ENCODE peak calls at places on chromosomes 3 and 15, in ten cellular contexts. F is HFFc6, Q is choroid plexus epithelial cell, M is A549, P is heart left ventricle, U is AG04450, L is Peyer's patch, S is neural progenitor cell, Y is GM23338, T is BJ. X is an unnamed sample.

GRCh38 chr3:172905480-172905850 is 154.9 kb downstream of the ECT2 start:
- DNase-seq in T (no peak), L (no peak), M (no peak), F (no peak), S (no peak), P (no peak), Q (peak), U (no peak), Y (no peak), X (no peak)

GRCh38 chr15:40847225-40847961 is 3.5 kb downstream of the SPINT1 start:
- DNase-seq in L (peak), U (no peak), Y (peak), M (peak), T (no peak), S (peak), Q (peak), F (no peak), P (peak), X (no peak)

GRCh38 chr3:11080492-11080891 is 73.8 kb upstream of the HRH1 start:
- DNase-seq in M (peak), T (no peak), P (no peak), L (no peak), Y (no peak), Q (no peak), U (no peak), S (no peak), F (no peak), X (no peak)

GRCh38 chr15:52649686-52650085 is 29.5 kb downstream of the ATOSA start:
- DNase-seq in U (no peak), Q (no peak), P (no peak), T (no peak), S (no peak), Y (no peak), M (no peak), F (no peak), L (no peak), X (no peak)

GRCh38 chr15:86830304-86830703 is 750.6 kb downstream of the AGBL1 start:
- DNase-seq in S (no peak), U (no peak), P (no peak), L (no peak), F (no peak), Q (no peak), M (no peak), Y (no peak), T (no peak), X (no peak)

GRCh38 chr3:185613016-185613415 is 26.9 kb downstream of the SENP2 start:
- DNase-seq in Y (no peak), P (no peak), U (no peak), T (no peak), Q (no peak), S (no peak), L (no peak), M (no peak), F (no peak), X (no peak)

GRCh38 chr3:195522254-195523023 is 20.7 kb downstream of the PPP1R2 start:
- DNase-seq in Q (peak), M (peak), F (peak), P (no peak), L (no peak), Y (peak), S (peak), U (no peak), T (no peak), X (no peak)

GRCh38 chr15:50764331-50765201 is 940 bp downstream of the SPPL2A start:
- DNase-seq in S (peak), U (no peak), P (no peak), F (no peak), L (no peak), T (no peak), M (no peak), Q (peak), Y (no peak), X (no peak)

GRCh38 chr3:31166249-31166885 is 271.9 kb upstream of the GADL1 start:
- DNase-seq in Q (peak), U (peak), F (peak), T (peak), S (peak), P (no peak), Y (peak), L (no peak), M (no peak), X (no peak)

GRCh38 chr3:61820306-61820992 is 259.1 kb downstream of the PTPRG start:
- DNase-seq in S (no peak), P (no peak), Y (no peak), Q (no peak), F (no peak), T (no peak), L (no peak), M (no peak), U (no peak), X (no peak)

GRCh38 chr3:152657002-152657400 is 177.9 kb upstream of the P2RY1 start:
- DNase-seq in U (no peak), P (no peak), L (no peak), F (no peak), Q (no peak), S (peak), T (no peak), Y (peak), M (no peak), X (no peak)

GRCh38 chr3:79490165-79491028 is 277.4 kb downstream of the ROBO1 start:
- DNase-seq in Q (peak), S (peak), F (peak), P (peak), U (peak), Y (peak), T (no peak), M (no peak), L (no peak), X (no peak)

GRCh38 chr3:139934557-139935070 is 371 bp upstream of the CLSTN2 start:
- DNase-seq in F (no peak), P (peak), Q (peak), S (peak), L (no peak), Y (peak), M (peak), T (no peak), U (no peak), X (no peak)
- TF ChIP-seq CTCF in F (no peak), P (peak), Q (peak), S (peak), L (no peak), Y (peak), M (no peak), T (peak), U (no peak), X (no peak)

GRCh38 chr3:128648402-128648801 is 2.2 kb downstream of the RPN1 start:
- DNase-seq in U (no peak), Q (no peak), T (no peak), M (no peak), S (no peak), Y (no peak), F (no peak), P (no peak), L (no peak), X (no peak)

GRCh38 chr3:128647307-128647706 is 3.3 kb downstream of the RPN1 start:
- DNase-seq in S (no peak), F (no peak), P (no peak), U (no peak), Q (no peak), T (no peak), L (no peak), Y (no peak), M (no peak), X (no peak)

GRCh38 chr3:128649264-128649663 is 1.4 kb downstream of the RPN1 start:
- DNase-seq in Y (no peak), S (peak), Q (peak), T (no peak), M (no peak), P (no peak), U (no peak), L (no peak), F (no peak), X (no peak)

GRCh38 chr3:128650096-128651050 is at the start of gene RPN1:
- DNase-seq in L (peak), M (peak), Q (peak), T (peak), P (peak), U (peak), F (peak), Y (peak), S (peak), X (peak)
- TF ChIP-seq CTCF in L (no peak), M (no peak), Q (no peak), T (no peak), P (no peak), U (no peak), F (peak), Y (no peak), S (no peak), X (no peak)

DNA sequence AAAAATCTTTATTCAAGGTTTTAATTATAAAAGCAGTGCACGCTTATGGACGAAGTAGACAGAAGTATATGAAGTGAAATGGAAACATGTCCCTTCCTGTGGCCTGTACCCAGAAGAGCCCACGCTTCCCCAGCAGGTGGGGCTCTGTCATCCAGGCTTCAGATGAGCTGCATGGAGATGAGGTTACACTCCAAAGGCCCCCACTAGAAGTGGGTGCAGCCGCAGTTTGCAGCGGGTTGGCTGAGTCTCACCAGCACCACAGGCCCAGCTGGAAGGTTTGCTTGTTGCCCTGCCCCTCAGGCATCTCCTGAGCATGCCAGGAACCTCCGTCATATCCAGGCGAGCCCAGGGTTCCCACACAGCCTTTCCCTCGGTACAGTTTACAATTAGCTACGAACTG is 33.1 kb downstream of the PRR20G start:
- DNase-seq in S (no peak), U (no peak), F (no peak), L (no peak), M (peak), P (no peak), Y (peak), T (no peak), Q (no peak), X (no peak)
- TF ChIP-seq CTCF in S (peak), U (peak), F (peak), L (peak), M (peak), P (no peak), Y (peak), T (peak), Q (peak), X (no peak)

DNA sequence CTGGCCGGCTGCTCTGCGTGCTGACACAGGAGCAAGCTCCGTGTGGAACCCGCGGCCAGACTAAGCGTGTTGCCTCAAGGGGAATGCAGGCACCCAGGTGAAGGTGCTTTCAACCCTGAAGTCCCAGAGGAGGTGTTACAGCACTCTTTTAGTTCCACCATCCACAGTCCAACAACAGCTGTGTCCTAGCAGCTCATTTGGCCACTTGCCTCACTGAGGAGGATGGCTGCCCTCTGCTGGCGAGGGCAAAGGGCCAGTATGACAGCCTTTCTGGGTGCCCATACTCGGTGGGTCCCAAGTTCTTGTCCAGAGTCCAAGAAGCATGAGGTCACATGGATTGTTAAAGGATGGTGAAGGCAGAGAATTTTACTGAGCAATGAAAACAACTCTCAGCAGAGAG is 87.8 kb downstream of the C3orf85 start:
- DNase-seq in F (no peak), Y (peak), L (no peak), Q (no peak), S (peak), T (no peak), P (no peak), M (no peak), U (no peak), X (no peak)
- TF ChIP-seq CTCF in F (peak), Y (peak), L (peak), Q (peak), S (peak), T (no peak), P (no peak), M (peak), U (peak), X (no peak)

GRCh38 chr3:132628157-132628556 is 31.1 kb downstream of the ACKR4 start:
- DNase-seq in M (no peak), S (no peak), Q (no peak), P (no peak), L (no peak), T (no peak), Y (no peak), F (no peak), U (no peak), X (no peak)

GRCh38 chr3:132626955-132627354 is 29.9 kb downstream of the ACKR4 start:
- DNase-seq in P (no peak), S (no peak), U (no peak), T (no peak), Y (peak), F (no peak), Q (no peak), M (no peak), L (no peak), X (no peak)

GRCh38 chr3:132635052-132635451 is 24.6 kb downstream of the ACAD11 start:
- DNase-seq in Q (no peak), Y (no peak), T (no peak), S (no peak), P (no peak), L (no peak), M (no peak), F (no peak), U (no peak), X (no peak)

GRCh38 chr3:132629928-132630327 is 29.7 kb downstream of the ACAD11 start:
- DNase-seq in L (no peak), T (peak), U (peak), S (no peak), Q (peak), P (no peak), M (no peak), F (peak), Y (no peak), X (no peak)

DNA sequence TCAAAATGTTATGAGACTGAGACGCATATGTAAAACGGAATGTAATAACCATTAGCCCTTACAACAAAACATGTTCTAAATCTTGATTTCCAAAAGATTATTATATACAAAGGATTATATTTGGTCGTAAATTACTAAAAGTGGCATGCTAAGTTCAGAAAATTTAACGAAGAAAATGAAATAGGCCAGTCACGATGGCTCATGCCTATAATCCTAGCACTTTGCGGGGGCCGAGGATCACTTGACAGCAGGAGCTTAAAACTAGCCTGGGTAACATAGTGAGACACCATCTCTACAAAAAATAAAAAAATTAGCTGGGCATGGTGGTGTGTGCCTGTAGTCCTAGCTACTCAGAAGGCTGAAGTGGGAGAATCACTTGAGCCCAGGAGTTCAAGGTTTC is 29.0 kb downstream of the ACAD11 start:
- DNase-seq in S (no peak), L (no peak), T (no peak), Q (no peak), M (no peak), P (no peak), Y (no peak), F (no peak), U (no peak), X (no peak)
- TF ChIP-seq CTCF in S (no peak), L (no peak), T (no peak), Q (no peak), M (no peak), P (no peak), Y (no peak), F (no peak), U (no peak), X (no peak)

GRCh38 chr3:136949708-136950107 is 8.1 kb upstream of the IL20RB start:
- DNase-seq in M (no peak), U (no peak), F (no peak), S (no peak), P (no peak), T (no peak), Y (no peak), L (no peak), Q (peak), X (no peak)
- TF ChIP-seq CTCF in M (peak), U (peak), F (peak), S (no peak), P (no peak), T (peak), Y (peak), L (peak), Q (peak), X (peak)

DNA sequence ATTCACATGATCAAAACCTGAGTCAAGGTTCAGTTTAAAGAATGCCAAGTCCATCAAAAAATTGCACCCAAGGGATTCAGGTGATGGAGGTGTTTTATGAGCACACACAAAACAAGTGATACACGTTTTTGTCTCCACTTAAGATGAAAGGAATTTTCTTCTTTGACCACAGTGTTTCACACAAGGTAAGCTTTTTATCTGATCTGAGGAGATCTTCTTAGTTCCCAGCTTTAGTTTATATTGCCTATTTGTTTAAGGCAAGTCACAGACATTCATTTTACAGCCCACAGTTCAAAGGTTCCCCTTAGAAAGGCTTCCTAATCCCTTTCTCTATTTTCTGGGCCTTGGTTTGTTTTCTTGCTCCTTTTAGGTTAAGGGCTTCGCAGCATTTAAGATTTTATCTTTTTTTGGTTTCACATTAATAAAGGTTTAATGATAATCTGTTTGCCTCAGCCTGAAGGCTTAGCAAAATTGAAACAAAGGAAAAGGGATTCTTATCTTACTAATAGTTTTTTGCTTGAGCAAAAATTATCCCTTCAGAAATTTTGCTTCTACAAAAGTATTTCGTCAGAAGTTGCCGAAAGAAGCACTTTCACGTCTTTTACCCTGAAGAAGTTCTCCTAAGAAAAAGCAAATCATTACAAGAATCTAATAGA is 420.5 kb upstream of the NAALADL2 start:
- DNase-seq in M (no peak), T (no peak), F (no peak), Q (peak), Y (no peak), L (no peak), P (no peak), U (no peak), S (peak), X (no peak)
- TF ChIP-seq CTCF in M (no peak), T (no peak), F (no peak), Q (no peak), Y (no peak), L (no peak), P (no peak), U (no peak), S (no peak), X (no peak)

GRCh38 chr15:42133356-42133755 is 23.1 kb downstream of the PLA2G4F start:
- DNase-seq in U (no peak), P (no peak), L (peak), Q (no peak), F (no peak), Y (no peak), M (no peak), S (no peak), T (no peak), X (no peak)

GRCh38 chr15:42131826-42132806 is 24.3 kb downstream of the PLA2G4F start:
- DNase-seq in F (no peak), L (peak), Q (peak), M (no peak), U (no peak), Y (no peak), P (no peak), T (no peak), S (peak), X (no peak)

GRCh38 chr15:42136513-42136912 is 19.9 kb downstream of the PLA2G4F start:
- DNase-seq in U (no peak), T (no peak), P (no peak), Q (no peak), M (no peak), L (no peak), Y (no peak), S (no peak), F (no peak), X (no peak)

GRCh38 chr15:42134617-42135243 is 21.7 kb downstream of the PLA2G4F start:
- DNase-seq in L (peak), P (no peak), M (no peak), T (no peak), Q (no peak), S (no peak), F (no peak), Y (no peak), U (no peak), X (no peak)

GRCh38 chr15:42133892-42134502 is 22.4 kb downstream of the PLA2G4F start:
- DNase-seq in F (peak), Q (peak), U (no peak), S (peak), M (peak), P (no peak), T (no peak), Y (peak), L (peak), X (no peak)
- TF ChIP-seq CTCF in F (peak), Q (peak), U (peak), S (peak), M (peak), P (peak), T (peak), Y (peak), L (peak), X (peak)

GRCh38 chr3:87900061-87900460 is 158.7 kb downstream of the CGGBP1 start:
- DNase-seq in F (no peak), U (no peak), P (no peak), Q (peak), Y (peak), T (no peak), M (no peak), L (no peak), S (peak), X (no peak)
- TF ChIP-seq CTCF in F (peak), U (no peak), P (no peak), Q (peak), Y (peak), T (peak), M (no peak), L (peak), S (peak), X (no peak)

GRCh38 chr3:66803206-66803605 is 194.9 kb upstream of the KBTBD8 start:
- DNase-seq in T (no peak), L (no peak), S (peak), M (no peak), Y (peak), P (no peak), F (no peak), U (no peak), Q (no peak), X (no peak)
- TF ChIP-seq CTCF in T (no peak), L (no peak), S (peak), M (no peak), Y (peak), P (no peak), F (peak), U (peak), Q (peak), X (no peak)

X was measured in natural killer cell.